ENCODE peak calls at places on chromosomes 12 and 14, in six cellular contexts. X is A549, O is SK-N-SH, Q is K562, A is GM12878, I is HepG2. B is an unnamed sample.

GRCh38 chr14:76811561-76811960 is 1.1 kb downstream of the ANGEL1 start:
- DNase-seq in X (no peak), O (no peak), Q (peak; percentile 17), A (no peak), I (no peak), B (no peak)

GRCh38 chr12:96063046-96063445 is 27.7 kb upstream of the LTA4H start:
- DNase-seq in X (peak; percentile 26), O (peak; percentile 37), Q (no peak), A (no peak), I (no peak), B (no peak)

GRCh38 chr14:100658514-100658886 is 68.2 kb upstream of the DLK1 start:
- DNase-seq in X (no peak), O (no peak), Q (peak; percentile 43), A (no peak), I (peak; percentile 54), B (no peak)

GRCh38 chr12:4780624-4781023 is 60.4 kb downstream of the GALNT8 start:
- DNase-seq in X (no peak), O (no peak), Q (no peak), A (no peak), I (no peak), B (no peak)

GRCh38 chr14:99838555-99839193 is 45.5 kb downstream of the EML1 start:
- DNase-seq in X (no peak), O (no peak), Q (no peak), A (no peak), I (peak; percentile 84), B (no peak)

GRCh38 chr12:2284321-2284813 is 231.6 kb downstream of the CACNA1C start:
- DNase-seq in X (no peak), O (peak; percentile 62), Q (no peak), A (no peak), I (no peak), B (no peak)

GRCh38 chr14:36055681-36056225 is 120.8 kb downstream of the PTCSC3 start:
- DNase-seq in X (no peak), O (no peak), Q (no peak), A (no peak), I (no peak), B (no peak)

GRCh38 chr14:68792830-68793733 is at the start of gene ZFP36L1:
- DNase-seq in X (peak; percentile 92), O (peak; percentile 58), Q (peak; percentile 91), A (peak; percentile 85), I (peak; percentile 89), B (peak; percentile 89)

GRCh38 chr14:31884238-31884637 is 192.9 kb upstream of the ARHGAP5 start:
- DNase-seq in X (no peak), O (no peak), Q (no peak), A (no peak), I (no peak), B (no peak)

GRCh38 chr12:57518176-57518919 is 2.0 kb downstream of the DDIT3 start:
- DNase-seq in X (no peak), O (no peak), Q (no peak), A (no peak), I (no peak), B (no peak)

GRCh38 chr12:10211975-10212622 is 578 bp upstream of the GABARAPL1 start:
- DNase-seq in X (peak; percentile 98), O (peak; percentile 88), Q (peak; percentile 91), A (no peak), I (peak; percentile 95), B (peak; percentile 72)

GRCh38 chr12:46110220-46110700 is 119.9 kb upstream of the SCAF11 start:
- DNase-seq in X (no peak), O (no peak), Q (no peak), A (no peak), I (no peak), B (no peak)

GRCh38 chr14:103367995-103368394 is 17.2 kb upstream of the MARK3 start:
- DNase-seq in X (no peak), O (no peak), Q (no peak), A (no peak), I (no peak), B (no peak)

GRCh38 chr12:27970981-27971489 is 1.5 kb downstream of the PTHLH start:
- DNase-seq in X (no peak), O (peak; percentile 21), Q (no peak), A (no peak), I (no peak), B (peak; percentile 54)

GRCh38 chr12:131832393-131833231 is 4.4 kb downstream of the MMP17 start:
- DNase-seq in X (peak; percentile 84), O (peak; percentile 76), Q (no peak), A (no peak), I (no peak), B (no peak)

GRCh38 chr12:105507311-105508035 is 177.0 kb downstream of the C12orf75 start:
- DNase-seq in X (no peak), O (no peak), Q (no peak), A (no peak), I (no peak), B (no peak)

GRCh38 chr12:5513406-5513805 is 81.5 kb downstream of the NTF3 start:
- DNase-seq in X (no peak), O (no peak), Q (no peak), A (no peak), I (no peak), B (no peak)

GRCh38 chr14:54329082-54329695 is 67.6 kb upstream of the CDKN3 start:
- DNase-seq in X (peak; percentile 60), O (no peak), Q (peak; percentile 38), A (no peak), I (peak; percentile 65), B (peak; percentile 62)

GRCh38 chr12:51777973-51778372 is 70.5 kb downstream of the FIGNL2 start:
- DNase-seq in X (no peak), O (no peak), Q (no peak), A (no peak), I (peak; percentile 44), B (no peak)

GRCh38 chr12:51777457-51777856 is 71.1 kb downstream of the FIGNL2 start:
- DNase-seq in X (no peak), O (no peak), Q (no peak), A (no peak), I (peak; percentile 6), B (no peak)

GRCh38 chr12:51774936-51775335 is 73.6 kb downstream of the FIGNL2 start:
- DNase-seq in X (no peak), O (no peak), Q (no peak), A (no peak), I (no peak), B (no peak)

GRCh38 chr12:51771008-51771407 is 77.5 kb downstream of the FIGNL2 start:
- DNase-seq in X (no peak), O (no peak), Q (no peak), A (no peak), I (no peak), B (no peak)

GRCh38 chr12:51773145-51773869 is 75.2 kb downstream of the FIGNL2 start:
- DNase-seq in X (no peak), O (no peak), Q (no peak), A (no peak), I (no peak), B (no peak)
- TF ChIP-seq CHD2 in X (no peak), O (no peak), Q (no peak), A (no peak), I (no peak), B (no peak)

GRCh38 chr12:122749569-122750332 is 2.9 kb upstream of the DENR start:
- DNase-seq in X (peak; percentile 64), O (peak; percentile 38), Q (peak; percentile 28), A (no peak), I (no peak), B (no peak)
- TF ChIP-seq CHD2 in X (no peak), O (no peak), Q (no peak), A (no peak), I (no peak), B (no peak)

GRCh38 chr14:50679674-50680073 is 11.6 kb upstream of the SAV1 start:
- DNase-seq in X (no peak), O (no peak), Q (no peak), A (no peak), I (no peak), B (no peak)
- TF ChIP-seq CHD2 in X (no peak), O (no peak), Q (no peak), A (no peak), I (no peak), B (no peak)

GRCh38 chr12:117193903-117194302 is 3.6 kb upstream of the FBXO21 start:
- DNase-seq in X (no peak), O (no peak), Q (no peak), A (no peak), I (no peak), B (no peak)
- TF ChIP-seq CHD2 in X (no peak), O (no peak), Q (no peak), A (no peak), I (no peak), B (no peak)

GRCh38 chr12:62865090-62865489 is 69.9 kb downstream of the PPM1H start:
- DNase-seq in X (no peak), O (no peak), Q (no peak), A (no peak), I (no peak), B (no peak)
- TF ChIP-seq CHD2 in X (no peak), O (no peak), Q (no peak), A (no peak), I (no peak), B (no peak)

DNA sequence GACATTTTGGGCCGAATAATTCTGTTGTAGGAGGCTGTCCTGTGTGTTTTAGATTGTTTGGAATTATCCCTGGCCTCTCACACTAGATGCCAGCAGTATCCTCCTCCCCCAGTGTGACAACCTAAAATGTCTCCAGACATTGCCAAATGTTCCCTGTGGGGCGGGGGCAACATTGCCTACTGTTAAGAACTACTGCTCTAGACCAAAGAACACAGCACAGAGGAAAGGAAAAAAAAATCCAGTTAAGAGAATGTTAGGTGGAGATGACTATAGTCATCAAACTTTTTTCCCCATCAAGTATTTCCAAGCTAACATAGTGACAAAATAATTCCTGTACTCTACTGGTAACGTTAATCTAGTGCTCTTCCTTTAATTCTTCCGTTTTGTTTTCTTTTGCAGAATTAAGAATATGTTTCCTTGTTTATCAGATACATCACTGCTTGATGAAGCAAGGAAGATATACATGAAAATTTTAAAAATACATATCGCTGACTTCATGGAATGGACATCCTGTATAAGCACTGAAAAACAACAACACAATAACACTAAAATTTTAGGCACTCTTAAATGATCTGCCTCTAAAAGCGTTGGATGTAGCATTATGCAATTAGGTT is 3.6 kb downstream of the CDKN1B start:
- DNase-seq in X (no peak), O (no peak), Q (peak; percentile 49), A (no peak), I (no peak), B (no peak)
- TF ChIP-seq CHD2 in X (no peak), O (no peak), Q (no peak), A (no peak), I (no peak), B (no peak)

GRCh38 chr14:23154876-23155587 is 28.4 kb downstream of the SLC7A8 start:
- DNase-seq in X (no peak), O (no peak), Q (peak; percentile 78), A (no peak), I (no peak), B (no peak)
- TF ChIP-seq CHD2 in X (no peak), O (no peak), Q (no peak), A (no peak), I (no peak), B (no peak)

GRCh38 chr14:61326847-61327246 is 5.5 kb downstream of the PRKCH start:
- DNase-seq in X (no peak), O (peak; percentile 28), Q (no peak), A (no peak), I (no peak), B (no peak)
- TF ChIP-seq CHD2 in X (no peak), O (no peak), Q (no peak), A (no peak), I (no peak), B (no peak)